ENCODE peak calls at places on chromosomes 2 and 18, in four cellular contexts. One of them, this sample, is unnamed.

GRCh38 chr2:232343816-232344215 is 34.7 kb upstream of the ALPP start:
- DNase-seq in astrocyte: no peak
- DNase-seq in Calu3: no peak
- DNase-seq in CD4-positive, alpha-beta T cell: no peak
- DNase-seq in this sample: no peak

GRCh38 chr18:27007880-27008279 is 142.4 kb upstream of the AQP4 start:
- DNase-seq in astrocyte: no peak
- DNase-seq in Calu3: no peak
- DNase-seq in CD4-positive, alpha-beta T cell: no peak
- DNase-seq in this sample: no peak

GRCh38 chr2:97360202-97360601 is 229.5 kb downstream of the ANKRD36B start:
- DNase-seq in astrocyte: no peak
- DNase-seq in Calu3: peak; percentile 4
- DNase-seq in CD4-positive, alpha-beta T cell: no peak
- DNase-seq in this sample: no peak

GRCh38 chr2:129930451-129930850 is 49.0 kb upstream of the RAB6C start:
- DNase-seq in astrocyte: no peak
- DNase-seq in Calu3: no peak
- DNase-seq in CD4-positive, alpha-beta T cell: no peak
- DNase-seq in this sample: no peak

GRCh38 chr2:231769170-231770136 is 11.6 kb downstream of the PDE6D start:
- DNase-seq in astrocyte: no peak
- DNase-seq in Calu3: no peak
- DNase-seq in CD4-positive, alpha-beta T cell: no peak
- DNase-seq in this sample: no peak

GRCh38 chr2:47072018-47072691 is 83.0 kb downstream of the STPG4 start:
- DNase-seq in astrocyte: peak; percentile 97
- DNase-seq in Calu3: no peak
- DNase-seq in CD4-positive, alpha-beta T cell: no peak
- DNase-seq in this sample: peak; percentile 51

GRCh38 chr2:70248810-70249438 is 496 bp upstream of the TIA1 start:
- DNase-seq in astrocyte: no peak
- DNase-seq in Calu3: peak; percentile 84
- DNase-seq in CD4-positive, alpha-beta T cell: peak; percentile 84
- DNase-seq in this sample: peak; percentile 95

GRCh38 chr2:239400000-239400831 is 604 bp downstream of the HDAC4 start:
- DNase-seq in astrocyte: no peak
- DNase-seq in Calu3: no peak
- DNase-seq in CD4-positive, alpha-beta T cell: no peak
- DNase-seq in this sample: no peak

GRCh38 chr2:71190959-71191943 is 35.7 kb downstream of the PAIP2B start:
- DNase-seq in astrocyte: no peak
- DNase-seq in Calu3: no peak
- DNase-seq in CD4-positive, alpha-beta T cell: no peak
- DNase-seq in this sample: no peak

GRCh38 chr2:112465373-112465772 is 16.6 kb upstream of the TTL start:
- DNase-seq in astrocyte: no peak
- DNase-seq in Calu3: no peak
- DNase-seq in CD4-positive, alpha-beta T cell: no peak
- DNase-seq in this sample: no peak
- TF ChIP-seq CTCF in astrocyte: no peak
- TF ChIP-seq CTCF in Calu3: no peak
- TF ChIP-seq CTCF in CD4-positive, alpha-beta T cell: no peak
- TF ChIP-seq CTCF in this sample: no peak

GRCh38 chr18:75959150-75959549 is 531.6 kb upstream of the SMIM21 start:
- DNase-seq in astrocyte: no peak
- DNase-seq in Calu3: no peak
- DNase-seq in CD4-positive, alpha-beta T cell: no peak
- DNase-seq in this sample: no peak

GRCh38 chr18:75962177-75962576 is 532.9 kb downstream of the ZNF516 start:
- DNase-seq in astrocyte: no peak
- DNase-seq in Calu3: no peak
- DNase-seq in CD4-positive, alpha-beta T cell: no peak
- DNase-seq in this sample: no peak

GRCh38 chr18:75958683-75959082 is 531.2 kb upstream of the SMIM21 start:
- DNase-seq in astrocyte: no peak
- DNase-seq in Calu3: no peak
- DNase-seq in CD4-positive, alpha-beta T cell: no peak
- DNase-seq in this sample: no peak
- TF ChIP-seq CTCF in astrocyte: no peak
- TF ChIP-seq CTCF in Calu3: no peak
- TF ChIP-seq CTCF in CD4-positive, alpha-beta T cell: no peak
- TF ChIP-seq CTCF in this sample: no peak

GRCh38 chr2:53028259-53028658 is 739.3 kb upstream of the CHAC2 start:
- DNase-seq in astrocyte: peak; percentile 68
- DNase-seq in Calu3: no peak
- DNase-seq in CD4-positive, alpha-beta T cell: no peak
- DNase-seq in this sample: no peak

GRCh38 chr2:53033416-53033815 is 734.2 kb upstream of the CHAC2 start:
- DNase-seq in astrocyte: peak; percentile 65
- DNase-seq in Calu3: no peak
- DNase-seq in CD4-positive, alpha-beta T cell: no peak
- DNase-seq in this sample: no peak

GRCh38 chr2:53028746-53029423 is 738.7 kb upstream of the CHAC2 start:
- DNase-seq in astrocyte: no peak
- DNase-seq in Calu3: no peak
- DNase-seq in CD4-positive, alpha-beta T cell: no peak
- DNase-seq in this sample: no peak
- TF ChIP-seq CTCF in astrocyte: no peak
- TF ChIP-seq CTCF in Calu3: no peak
- TF ChIP-seq CTCF in CD4-positive, alpha-beta T cell: no peak
- TF ChIP-seq CTCF in this sample: no peak

GRCh38 chr18:2984703-2985261 is 28.2 kb downstream of the LPIN2 start:
- DNase-seq in astrocyte: no peak
- DNase-seq in Calu3: peak; percentile 74
- DNase-seq in CD4-positive, alpha-beta T cell: no peak
- DNase-seq in this sample: no peak

GRCh38 chr18:2980607-2980923 is 32.4 kb downstream of the LPIN2 start:
- DNase-seq in astrocyte: no peak
- DNase-seq in Calu3: no peak
- DNase-seq in CD4-positive, alpha-beta T cell: no peak
- DNase-seq in this sample: no peak

GRCh38 chr18:2981212-2981728 is 31.7 kb downstream of the LPIN2 start:
- DNase-seq in astrocyte: peak; percentile 87
- DNase-seq in Calu3: no peak
- DNase-seq in CD4-positive, alpha-beta T cell: no peak
- DNase-seq in this sample: no peak

GRCh38 chr18:2983296-2983695 is 29.6 kb downstream of the LPIN2 start:
- DNase-seq in astrocyte: no peak
- DNase-seq in Calu3: no peak
- DNase-seq in CD4-positive, alpha-beta T cell: no peak
- DNase-seq in this sample: no peak

GRCh38 chr18:2982452-2983172 is 30.3 kb downstream of the LPIN2 start:
- DNase-seq in astrocyte: no peak
- DNase-seq in Calu3: no peak
- DNase-seq in CD4-positive, alpha-beta T cell: no peak
- DNase-seq in this sample: no peak
- TF ChIP-seq CTCF in astrocyte: no peak
- TF ChIP-seq CTCF in Calu3: no peak
- TF ChIP-seq CTCF in CD4-positive, alpha-beta T cell: no peak
- TF ChIP-seq CTCF in this sample: no peak